ENCODE peak calls at places on chromosome 10, in five cellular contexts. O, F, W, V and T are unnamed samples.

GRCh38 chr10:31836569-31837406 is 91.8 kb downstream of the ARHGAP12 start:
- DNase-seq in O (no peak), V (no peak), W (no peak), F (no peak), T (no peak)

GRCh38 chr10:70130878-70131559 is 1.6 kb downstream of the AIFM2 start:
- DNase-seq in W (no peak), V (peak; percentile 88), F (no peak), O (no peak), T (peak; percentile 68)

GRCh38 chr10:75972494-75973276 is 541.3 kb downstream of the LRMDA start:
- DNase-seq in W (no peak), F (no peak), O (no peak), V (no peak), T (peak; percentile 22)

GRCh38 chr10:58782876-58783859 is 270.5 kb downstream of the BICC1 start:
- DNase-seq in W (peak; percentile 52), F (no peak), V (no peak), O (no peak), T (peak; percentile 85)

GRCh38 chr10:22319559-22320558 is 1.0 kb upstream of the BMI1 start:
- DNase-seq in O (no peak), W (no peak), F (no peak), V (no peak), T (no peak)

GRCh38 chr10:23376175-23376787 is 31.7 kb upstream of the C10orf67 start:
- DNase-seq in W (no peak), F (no peak), V (no peak), O (no peak), T (no peak)

GRCh38 chr10:73232887-73233286 is 14.2 kb downstream of the DNAJC9 start:
- DNase-seq in O (no peak), W (no peak), F (no peak), V (no peak), T (no peak)

GRCh38 chr10:6037422-6037821 is 24.7 kb downstream of the IL2RA start:
- DNase-seq in V (no peak), O (no peak), F (no peak), W (no peak), T (no peak)

GRCh38 chr10:46299531-46300366 is 13.0 kb downstream of the ANTXRL start:
- DNase-seq in W (no peak), O (no peak), V (peak; percentile 77), F (no peak), T (no peak)

GRCh38 chr10:49379596-49380410 is 16.1 kb downstream of the DRGX start:
- DNase-seq in F (no peak), W (no peak), V (no peak), O (no peak), T (no peak)

GRCh38 chr10:18683427-18683826 is 24.2 kb downstream of the ARL5B start:
- DNase-seq in W (no peak), O (no peak), F (no peak), V (no peak), T (peak; percentile 14)

GRCh38 chr10:89206402-89207180 is 526 bp downstream of the CH25H start:
- DNase-seq in F (no peak), V (peak; percentile 89), W (peak; percentile 14), O (peak; percentile 16), T (no peak)

GRCh38 chr10:7243873-7244272 is 167.0 kb downstream of the SFMBT2 start:
- DNase-seq in O (no peak), V (no peak), F (no peak), W (no peak), T (no peak)

GRCh38 chr10:513393-513792 is 176.1 kb downstream of the DIP2C start:
- DNase-seq in F (no peak), O (no peak), V (no peak), W (no peak), T (no peak)

GRCh38 chr10:59007307-59008025 is 169.0 kb upstream of the PHYHIPL start:
- DNase-seq in F (no peak), W (no peak), O (no peak), V (no peak), T (no peak)

GRCh38 chr10:76311752-76312699 is 880.6 kb downstream of the LRMDA start:
- DNase-seq in V (no peak), W (peak; percentile 27), O (no peak), F (no peak), T (no peak)

GRCh38 chr10:79139124-79139835 is 70.5 kb downstream of the ZMIZ1 start:
- DNase-seq in V (no peak), W (peak; percentile 75), F (peak; percentile 59), O (no peak), T (no peak)

GRCh38 chr10:102473445-102474331 is 22.3 kb upstream of the C10orf95 start:
- DNase-seq in V (no peak), F (no peak), O (no peak), W (no peak), T (no peak)

GRCh38 chr10:3045471-3046209 is 21.7 kb upstream of the PFKP start:
- DNase-seq in F (peak; percentile 57), O (no peak), W (peak; percentile 55), V (no peak), T (peak; percentile 52)

GRCh38 chr10:31101123-31101522 is 69.5 kb upstream of the ZNF438 start:
- DNase-seq in F (no peak), W (no peak), O (no peak), V (no peak), T (no peak)

GRCh38 chr10:133523631-133524203 is 3.4 kb upstream of the CYP2E1 start:
- DNase-seq in W (no peak), O (no peak), F (no peak), V (no peak), T (no peak)

GRCh38 chr10:30747633-30748032 is 118.1 kb upstream of the LYZL2 start:
- DNase-seq in V (no peak), O (no peak), W (no peak), F (no peak), T (no peak)

DNA sequence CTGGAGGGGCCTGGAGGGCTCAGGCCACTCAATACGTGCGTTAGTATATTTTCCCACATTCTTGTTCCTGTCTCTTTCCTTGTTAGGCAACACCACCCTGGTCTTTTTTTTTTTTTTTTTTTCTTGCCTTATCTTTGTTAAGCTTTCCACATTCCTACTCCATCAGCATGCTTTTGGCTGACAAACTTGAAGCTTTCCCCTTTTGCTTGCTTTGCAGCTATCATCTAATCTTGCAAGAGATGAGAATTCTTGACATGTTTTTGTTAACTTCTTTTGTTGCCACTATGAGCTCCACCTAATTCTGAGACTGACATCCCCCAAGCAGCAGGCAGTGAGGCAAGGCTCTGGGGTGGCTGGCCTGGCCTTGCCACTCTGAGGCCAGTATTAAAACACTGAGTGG is 52.5 kb upstream of the NRP1 start:
- DNase-seq in V (no peak), O (no peak), F (no peak), W (no peak), T (no peak)
- TF ChIP-seq CTCF in V (no peak), O (no peak), F (no peak), W (no peak), T (no peak)

GRCh38 chr10:105793071-105793470 is 1152.0 kb downstream of the SORCS3 start:
- DNase-seq in F (no peak), O (no peak), V (no peak), W (no peak), T (no peak)

GRCh38 chr10:105803206-105803605 is 1162.1 kb downstream of the SORCS3 start:
- DNase-seq in W (no peak), O (no peak), F (no peak), V (no peak), T (no peak)

GRCh38 chr10:105800626-105801025 is 1159.5 kb downstream of the SORCS3 start:
- DNase-seq in F (no peak), W (no peak), O (no peak), V (no peak), T (no peak)

DNA sequence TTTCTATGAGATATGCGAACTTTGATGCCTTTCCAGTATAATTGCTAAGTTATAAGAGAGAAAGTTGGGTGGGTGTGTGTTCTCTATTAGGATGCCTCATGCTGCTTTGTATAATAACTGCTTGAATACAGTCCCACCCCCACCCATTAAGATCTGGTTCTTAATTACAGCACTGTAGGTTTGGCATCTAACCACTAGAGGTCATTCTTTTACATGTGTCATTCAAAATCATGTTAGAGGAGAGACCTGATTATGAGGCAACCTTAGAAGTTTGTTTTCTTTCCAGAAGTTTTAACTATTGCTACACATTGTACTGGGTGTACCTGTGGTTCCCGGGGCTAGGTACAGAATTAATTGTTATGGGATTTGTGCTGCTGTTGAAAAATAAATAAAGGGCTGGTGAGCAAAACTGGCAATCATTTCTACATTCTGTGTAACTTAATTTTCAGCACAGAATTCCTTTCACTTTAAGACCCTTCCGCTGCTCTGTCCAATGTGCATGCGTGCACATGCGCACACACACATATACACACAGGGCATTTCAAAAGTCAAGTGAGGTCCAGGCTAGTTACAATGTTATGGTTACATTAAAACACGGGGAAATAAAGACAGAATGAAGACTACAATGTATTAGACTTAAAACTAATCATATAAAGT is 1156.3 kb downstream of the SORCS3 start:
- DNase-seq in V (no peak), F (no peak), O (no peak), W (no peak), T (no peak)
- TF ChIP-seq CTCF in V (no peak), F (no peak), O (peak; percentile 32), W (peak; percentile 54), T (no peak)

GRCh38 chr10:34827087-34827766 is 12.1 kb upstream of the PARD3 start:
- DNase-seq in O (no peak), V (peak; percentile 50), F (no peak), W (no peak), T (no peak)

GRCh38 chr10:34825433-34825832 is 10.3 kb upstream of the PARD3 start:
- DNase-seq in W (no peak), F (no peak), O (no peak), V (no peak), T (no peak)

GRCh38 chr10:34821587-34822585 is 6.8 kb upstream of the PARD3 start:
- DNase-seq in O (no peak), W (no peak), F (no peak), V (peak; percentile 65), T (no peak)

GRCh38 chr10:34826221-34826620 is 11.1 kb upstream of the PARD3 start:
- DNase-seq in O (no peak), F (no peak), W (no peak), V (peak; percentile 67), T (no peak)

DNA sequence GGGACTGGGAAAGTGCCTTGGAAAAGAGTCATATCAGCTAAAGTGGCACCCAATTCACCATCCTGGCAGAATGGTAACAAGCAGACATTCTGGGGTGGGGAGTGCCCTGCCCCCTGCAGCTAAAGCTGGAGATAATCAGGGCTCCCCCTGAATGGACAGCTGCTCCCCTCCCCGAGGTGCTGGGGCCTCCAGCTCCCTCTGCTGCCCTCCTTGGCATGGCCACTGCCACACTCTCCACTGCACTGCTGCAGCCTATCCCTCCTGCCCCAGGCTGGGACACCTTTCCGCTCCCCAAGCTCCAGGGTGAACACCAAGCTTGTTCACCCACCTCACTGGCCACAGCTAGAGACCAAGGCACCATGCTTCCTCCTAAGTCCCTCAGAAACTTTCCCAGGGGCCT is 9.8 kb upstream of the PARD3 start:
- DNase-seq in V (peak; percentile 70), W (no peak), F (no peak), O (no peak), T (no peak)
- TF ChIP-seq CTCF in V (no peak), W (peak; percentile 31), F (peak; percentile 28), O (no peak), T (peak; percentile 12)

GRCh38 chr10:119459681-119460340 is 82.7 kb downstream of the RGS10 start:
- DNase-seq in V (no peak), F (no peak), W (no peak), O (no peak), T (no peak)

GRCh38 chr10:119460369-119461195 is 81.9 kb downstream of the RGS10 start:
- DNase-seq in W (no peak), F (no peak), V (no peak), O (no peak), T (no peak)

GRCh38 chr10:119455609-119456434 is 86.7 kb downstream of the RGS10 start:
- DNase-seq in W (no peak), F (no peak), V (no peak), O (no peak), T (no peak)

GRCh38 chr10:119456435-119456810 is 86.1 kb downstream of the RGS10 start:
- DNase-seq in O (no peak), W (no peak), F (no peak), V (no peak), T (no peak)

GRCh38 chr10:119457966-119458766 is 84.4 kb downstream of the RGS10 start:
- DNase-seq in V (no peak), F (no peak), O (no peak), W (no peak), T (no peak)
- TF ChIP-seq CTCF in V (no peak), F (no peak), O (no peak), W (no peak), T (no peak)